ENCODE peak calls at places on chromosome 13, in eight cellular contexts. One of them, this sample, is unnamed.

GRCh38 chr13:97142452-97142851 is 79.7 kb upstream of the MBNL2 start:
- DNase-seq in stimulated activated CD4-positive, alpha-beta T cell treated with anti-CD3 and anti-CD28 coated beads, Interleukin-2, amount 100 ng/mL, for 48 hours: no peak
- DNase-seq in HFFc6: no peak
- DNase-seq in uterus: no peak
- DNase-seq in GM04503: no peak
- DNase-seq in BJ: no peak
- DNase-seq in HuH-7: peak; percentile 12
- DNase-seq in esophagus squamous epithelium: no peak
- DNase-seq in this sample: no peak

GRCh38 chr13:45132384-45133064 is 12.2 kb downstream of the GTF2F2 start:
- DNase-seq in uterus: no peak
- DNase-seq in HuH-7: no peak
- DNase-seq in stimulated activated CD4-positive, alpha-beta T cell treated with anti-CD3 and anti-CD28 coated beads, Interleukin-2, amount 100 ng/mL, for 48 hours: no peak
- DNase-seq in HFFc6: no peak
- DNase-seq in GM04503: no peak
- DNase-seq in BJ: no peak
- DNase-seq in esophagus squamous epithelium: no peak
- DNase-seq in this sample: no peak

GRCh38 chr13:93293716-93294115 is 67.1 kb downstream of the GPC6 start:
- DNase-seq in stimulated activated CD4-positive, alpha-beta T cell treated with anti-CD3 and anti-CD28 coated beads, Interleukin-2, amount 100 ng/mL, for 48 hours: no peak
- DNase-seq in HFFc6: no peak
- DNase-seq in esophagus squamous epithelium: no peak
- DNase-seq in GM04503: no peak
- DNase-seq in HuH-7: no peak
- DNase-seq in uterus: no peak
- DNase-seq in BJ: no peak
- DNase-seq in this sample: no peak

GRCh38 chr13:36950920-36951319 is 30.9 kb upstream of the SMAD9 start:
- DNase-seq in GM04503: no peak
- DNase-seq in stimulated activated CD4-positive, alpha-beta T cell treated with anti-CD3 and anti-CD28 coated beads, Interleukin-2, amount 100 ng/mL, for 48 hours: no peak
- DNase-seq in uterus: no peak
- DNase-seq in esophagus squamous epithelium: no peak
- DNase-seq in HuH-7: no peak
- DNase-seq in BJ: no peak
- DNase-seq in HFFc6: no peak
- DNase-seq in this sample: no peak

GRCh38 chr13:39036212-39036611 is 1.7 kb downstream of the PROSER1 start:
- DNase-seq in HFFc6: no peak
- DNase-seq in esophagus squamous epithelium: no peak
- DNase-seq in BJ: no peak
- DNase-seq in uterus: no peak
- DNase-seq in HuH-7: no peak
- DNase-seq in stimulated activated CD4-positive, alpha-beta T cell treated with anti-CD3 and anti-CD28 coated beads, Interleukin-2, amount 100 ng/mL, for 48 hours: no peak
- DNase-seq in GM04503: no peak
- DNase-seq in this sample: no peak

GRCh38 chr13:33279898-33280549 is 5.5 kb downstream of the STARD13 start:
- DNase-seq in stimulated activated CD4-positive, alpha-beta T cell treated with anti-CD3 and anti-CD28 coated beads, Interleukin-2, amount 100 ng/mL, for 48 hours: no peak
- DNase-seq in esophagus squamous epithelium: no peak
- DNase-seq in BJ: no peak
- DNase-seq in HuH-7: no peak
- DNase-seq in uterus: no peak
- DNase-seq in GM04503: no peak
- DNase-seq in HFFc6: peak; percentile 70
- DNase-seq in this sample: no peak

GRCh38 chr13:101490400-101491015 is 38.0 kb downstream of the ITGBL1 start:
- DNase-seq in esophagus squamous epithelium: no peak
- DNase-seq in BJ: no peak
- DNase-seq in uterus: no peak
- DNase-seq in HuH-7: no peak
- DNase-seq in stimulated activated CD4-positive, alpha-beta T cell treated with anti-CD3 and anti-CD28 coated beads, Interleukin-2, amount 100 ng/mL, for 48 hours: no peak
- DNase-seq in HFFc6: peak; percentile 30
- DNase-seq in GM04503: no peak
- DNase-seq in this sample: no peak

GRCh38 chr13:50699874-50700663 is 143.4 kb downstream of the DLEU7 start:
- DNase-seq in HuH-7: peak; percentile 13
- DNase-seq in GM04503: no peak
- DNase-seq in BJ: no peak
- DNase-seq in uterus: no peak
- DNase-seq in HFFc6: no peak
- DNase-seq in stimulated activated CD4-positive, alpha-beta T cell treated with anti-CD3 and anti-CD28 coated beads, Interleukin-2, amount 100 ng/mL, for 48 hours: no peak
- DNase-seq in esophagus squamous epithelium: no peak
- DNase-seq in this sample: no peak

GRCh38 chr13:113489549-113490495 is 689 bp downstream of the DCUN1D2 start:
- DNase-seq in HuH-7: peak; percentile 49
- DNase-seq in HFFc6: peak; percentile 55
- DNase-seq in BJ: no peak
- DNase-seq in stimulated activated CD4-positive, alpha-beta T cell treated with anti-CD3 and anti-CD28 coated beads, Interleukin-2, amount 100 ng/mL, for 48 hours: peak; percentile 22
- DNase-seq in uterus: peak; percentile 46
- DNase-seq in esophagus squamous epithelium: no peak
- DNase-seq in GM04503: no peak
- DNase-seq in this sample: no peak

GRCh38 chr13:32585625-32586021 is 629 bp upstream of the PDS5B start:
- DNase-seq in GM04503: no peak
- DNase-seq in esophagus squamous epithelium: no peak
- DNase-seq in HuH-7: no peak
- DNase-seq in BJ: no peak
- DNase-seq in HFFc6: no peak
- DNase-seq in uterus: peak; percentile 28
- DNase-seq in stimulated activated CD4-positive, alpha-beta T cell treated with anti-CD3 and anti-CD28 coated beads, Interleukin-2, amount 100 ng/mL, for 48 hours: no peak
- DNase-seq in this sample: no peak

GRCh38 chr13:45367358-45367757 is 26.4 kb upstream of the TPT1 start:
- DNase-seq in uterus: peak; percentile 52
- DNase-seq in HFFc6: peak; percentile 83
- DNase-seq in GM04503: peak; percentile 34
- DNase-seq in esophagus squamous epithelium: peak; percentile 47
- DNase-seq in BJ: peak; percentile 66
- DNase-seq in stimulated activated CD4-positive, alpha-beta T cell treated with anti-CD3 and anti-CD28 coated beads, Interleukin-2, amount 100 ng/mL, for 48 hours: peak; percentile 80
- DNase-seq in HuH-7: no peak
- DNase-seq in this sample: peak; percentile 29

GRCh38 chr13:43567608-43568007 is 219.2 kb downstream of the ENOX1 start:
- DNase-seq in BJ: peak; percentile 36
- DNase-seq in HuH-7: no peak
- DNase-seq in uterus: no peak
- DNase-seq in GM04503: no peak
- DNase-seq in esophagus squamous epithelium: no peak
- DNase-seq in HFFc6: peak; percentile 62
- DNase-seq in stimulated activated CD4-positive, alpha-beta T cell treated with anti-CD3 and anti-CD28 coated beads, Interleukin-2, amount 100 ng/mL, for 48 hours: no peak
- DNase-seq in this sample: no peak

GRCh38 chr13:72556945-72557344 is 170.5 kb downstream of the MZT1 start:
- DNase-seq in GM04503: no peak
- DNase-seq in HFFc6: no peak
- DNase-seq in esophagus squamous epithelium: no peak
- DNase-seq in stimulated activated CD4-positive, alpha-beta T cell treated with anti-CD3 and anti-CD28 coated beads, Interleukin-2, amount 100 ng/mL, for 48 hours: no peak
- DNase-seq in BJ: no peak
- DNase-seq in uterus: no peak
- DNase-seq in HuH-7: no peak
- DNase-seq in this sample: no peak

GRCh38 chr13:61880576-61881283 is 465.1 kb upstream of the PCDH20 start:
- DNase-seq in HFFc6: no peak
- DNase-seq in stimulated activated CD4-positive, alpha-beta T cell treated with anti-CD3 and anti-CD28 coated beads, Interleukin-2, amount 100 ng/mL, for 48 hours: peak; percentile 1
- DNase-seq in HuH-7: peak; percentile 2
- DNase-seq in GM04503: no peak
- DNase-seq in uterus: no peak
- DNase-seq in BJ: no peak
- DNase-seq in esophagus squamous epithelium: no peak
- DNase-seq in this sample: no peak

GRCh38 chr13:98523455-98524102 is 53.3 kb downstream of the STK24 start:
- DNase-seq in BJ: no peak
- DNase-seq in uterus: no peak
- DNase-seq in HFFc6: no peak
- DNase-seq in GM04503: no peak
- DNase-seq in HuH-7: no peak
- DNase-seq in esophagus squamous epithelium: no peak
- DNase-seq in stimulated activated CD4-positive, alpha-beta T cell treated with anti-CD3 and anti-CD28 coated beads, Interleukin-2, amount 100 ng/mL, for 48 hours: no peak
- DNase-seq in this sample: no peak

GRCh38 chr13:46698910-46699460 is 98.0 kb downstream of the ESD start:
- DNase-seq in esophagus squamous epithelium: no peak
- DNase-seq in stimulated activated CD4-positive, alpha-beta T cell treated with anti-CD3 and anti-CD28 coated beads, Interleukin-2, amount 100 ng/mL, for 48 hours: no peak
- DNase-seq in GM04503: no peak
- DNase-seq in BJ: no peak
- DNase-seq in uterus: no peak
- DNase-seq in HuH-7: no peak
- DNase-seq in HFFc6: no peak
- DNase-seq in this sample: no peak

GRCh38 chr13:27170221-27170520 is 1.4 kb downstream of the USP12 start:
- DNase-seq in HFFc6: peak; percentile 68
- DNase-seq in esophagus squamous epithelium: no peak
- DNase-seq in HuH-7: no peak
- DNase-seq in uterus: no peak
- DNase-seq in GM04503: peak; percentile 36
- DNase-seq in stimulated activated CD4-positive, alpha-beta T cell treated with anti-CD3 and anti-CD28 coated beads, Interleukin-2, amount 100 ng/mL, for 48 hours: no peak
- DNase-seq in BJ: no peak
- DNase-seq in this sample: no peak

GRCh38 chr13:33665776-33666175 is 152.2 kb upstream of the RFC3 start:
- DNase-seq in stimulated activated CD4-positive, alpha-beta T cell treated with anti-CD3 and anti-CD28 coated beads, Interleukin-2, amount 100 ng/mL, for 48 hours: no peak
- DNase-seq in uterus: no peak
- DNase-seq in HuH-7: no peak
- DNase-seq in GM04503: no peak
- DNase-seq in HFFc6: no peak
- DNase-seq in BJ: no peak
- DNase-seq in esophagus squamous epithelium: no peak
- DNase-seq in this sample: no peak

GRCh38 chr13:65679240-65679639 is 1550.9 kb downstream of the PCDH9 start:
- DNase-seq in GM04503: no peak
- DNase-seq in uterus: no peak
- DNase-seq in BJ: no peak
- DNase-seq in stimulated activated CD4-positive, alpha-beta T cell treated with anti-CD3 and anti-CD28 coated beads, Interleukin-2, amount 100 ng/mL, for 48 hours: no peak
- DNase-seq in HFFc6: no peak
- DNase-seq in esophagus squamous epithelium: no peak
- DNase-seq in HuH-7: no peak
- DNase-seq in this sample: no peak

GRCh38 chr13:34343413-34343812 is 525.5 kb downstream of the RFC3 start:
- DNase-seq in esophagus squamous epithelium: no peak
- DNase-seq in stimulated activated CD4-positive, alpha-beta T cell treated with anti-CD3 and anti-CD28 coated beads, Interleukin-2, amount 100 ng/mL, for 48 hours: no peak
- DNase-seq in GM04503: no peak
- DNase-seq in BJ: no peak
- DNase-seq in uterus: no peak
- DNase-seq in HuH-7: no peak
- DNase-seq in HFFc6: no peak
- DNase-seq in this sample: no peak

GRCh38 chr13:114118086-114118762 is 14.2 kb downstream of the RASA3 start:
- DNase-seq in HuH-7: peak; percentile 81
- DNase-seq in uterus: no peak
- DNase-seq in HFFc6: peak; percentile 68
- DNase-seq in GM04503: no peak
- DNase-seq in stimulated activated CD4-positive, alpha-beta T cell treated with anti-CD3 and anti-CD28 coated beads, Interleukin-2, amount 100 ng/mL, for 48 hours: no peak
- DNase-seq in BJ: no peak
- DNase-seq in esophagus squamous epithelium: no peak
- DNase-seq in this sample: no peak

GRCh38 chr13:110610955-110611595 is 4.3 kb upstream of the NAXD start:
- DNase-seq in uterus: no peak
- DNase-seq in stimulated activated CD4-positive, alpha-beta T cell treated with anti-CD3 and anti-CD28 coated beads, Interleukin-2, amount 100 ng/mL, for 48 hours: no peak
- DNase-seq in BJ: no peak
- DNase-seq in HuH-7: no peak
- DNase-seq in esophagus squamous epithelium: no peak
- DNase-seq in GM04503: no peak
- DNase-seq in HFFc6: no peak
- DNase-seq in this sample: no peak

GRCh38 chr13:94112227-94112626 is 367.3 kb downstream of the DCT start:
- DNase-seq in BJ: peak; percentile 83
- DNase-seq in HFFc6: peak; percentile 89
- DNase-seq in uterus: no peak
- DNase-seq in stimulated activated CD4-positive, alpha-beta T cell treated with anti-CD3 and anti-CD28 coated beads, Interleukin-2, amount 100 ng/mL, for 48 hours: no peak
- DNase-seq in esophagus squamous epithelium: no peak
- DNase-seq in GM04503: peak; percentile 87
- DNase-seq in HuH-7: no peak
- DNase-seq in this sample: no peak

GRCh38 chr13:57527114-57527770 is 104.3 kb upstream of the PCDH17 start:
- DNase-seq in GM04503: no peak
- DNase-seq in esophagus squamous epithelium: no peak
- DNase-seq in stimulated activated CD4-positive, alpha-beta T cell treated with anti-CD3 and anti-CD28 coated beads, Interleukin-2, amount 100 ng/mL, for 48 hours: no peak
- DNase-seq in HuH-7: no peak
- DNase-seq in BJ: no peak
- DNase-seq in HFFc6: no peak
- DNase-seq in uterus: no peak
- DNase-seq in this sample: no peak

GRCh38 chr13:74077847-74078246 is 56.4 kb downstream of the KLF12 start:
- DNase-seq in HFFc6: no peak
- DNase-seq in stimulated activated CD4-positive, alpha-beta T cell treated with anti-CD3 and anti-CD28 coated beads, Interleukin-2, amount 100 ng/mL, for 48 hours: no peak
- DNase-seq in uterus: no peak
- DNase-seq in esophagus squamous epithelium: no peak
- DNase-seq in HuH-7: no peak
- DNase-seq in BJ: no peak
- DNase-seq in GM04503: no peak
- DNase-seq in this sample: no peak

GRCh38 chr13:41311607-41312500 is 787 bp downstream of the NAA16 start:
- DNase-seq in uterus: peak; percentile 44
- DNase-seq in HFFc6: peak; percentile 23
- DNase-seq in BJ: no peak
- DNase-seq in GM04503: no peak
- DNase-seq in HuH-7: peak; percentile 19
- DNase-seq in esophagus squamous epithelium: no peak
- DNase-seq in stimulated activated CD4-positive, alpha-beta T cell treated with anti-CD3 and anti-CD28 coated beads, Interleukin-2, amount 100 ng/mL, for 48 hours: peak; percentile 37
- DNase-seq in this sample: peak; percentile 8

GRCh38 chr13:72025836-72026235 is 158.8 kb upstream of the DACH1 start:
- DNase-seq in HuH-7: no peak
- DNase-seq in HFFc6: no peak
- DNase-seq in GM04503: no peak
- DNase-seq in esophagus squamous epithelium: no peak
- DNase-seq in BJ: no peak
- DNase-seq in uterus: no peak
- DNase-seq in stimulated activated CD4-positive, alpha-beta T cell treated with anti-CD3 and anti-CD28 coated beads, Interleukin-2, amount 100 ng/mL, for 48 hours: no peak
- DNase-seq in this sample: no peak

GRCh38 chr13:77544365-77544764 is 8.9 kb downstream of the SCEL start:
- DNase-seq in esophagus squamous epithelium: no peak
- DNase-seq in HFFc6: no peak
- DNase-seq in BJ: no peak
- DNase-seq in HuH-7: no peak
- DNase-seq in stimulated activated CD4-positive, alpha-beta T cell treated with anti-CD3 and anti-CD28 coated beads, Interleukin-2, amount 100 ng/mL, for 48 hours: no peak
- DNase-seq in uterus: peak; percentile 42
- DNase-seq in GM04503: no peak
- DNase-seq in this sample: no peak

GRCh38 chr13:40231311-40231710 is 435.1 kb downstream of the FOXO1 start:
- DNase-seq in uterus: peak; percentile 65
- DNase-seq in HFFc6: no peak
- DNase-seq in esophagus squamous epithelium: no peak
- DNase-seq in BJ: no peak
- DNase-seq in HuH-7: no peak
- DNase-seq in GM04503: no peak
- DNase-seq in stimulated activated CD4-positive, alpha-beta T cell treated with anti-CD3 and anti-CD28 coated beads, Interleukin-2, amount 100 ng/mL, for 48 hours: no peak
- DNase-seq in this sample: no peak

GRCh38 chr13:83878691-83879410 is 3.4 kb downstream of the SLITRK1 start:
- DNase-seq in GM04503: no peak
- DNase-seq in HuH-7: no peak
- DNase-seq in HFFc6: no peak
- DNase-seq in esophagus squamous epithelium: no peak
- DNase-seq in uterus: no peak
- DNase-seq in stimulated activated CD4-positive, alpha-beta T cell treated with anti-CD3 and anti-CD28 coated beads, Interleukin-2, amount 100 ng/mL, for 48 hours: no peak
- DNase-seq in BJ: no peak
- DNase-seq in this sample: no peak

GRCh38 chr13:20492641-20493040 is 33.0 kb downstream of the CRYL1 start:
- DNase-seq in GM04503: no peak
- DNase-seq in esophagus squamous epithelium: no peak
- DNase-seq in HuH-7: peak; percentile 64
- DNase-seq in uterus: no peak
- DNase-seq in HFFc6: peak; percentile 31
- DNase-seq in stimulated activated CD4-positive, alpha-beta T cell treated with anti-CD3 and anti-CD28 coated beads, Interleukin-2, amount 100 ng/mL, for 48 hours: peak; percentile 39
- DNase-seq in BJ: no peak
- DNase-seq in this sample: no peak

GRCh38 chr13:111031531-111031961 is 83.6 kb upstream of the ARHGEF7 start:
- DNase-seq in uterus: no peak
- DNase-seq in stimulated activated CD4-positive, alpha-beta T cell treated with anti-CD3 and anti-CD28 coated beads, Interleukin-2, amount 100 ng/mL, for 48 hours: peak; percentile 16
- DNase-seq in BJ: peak; percentile 80
- DNase-seq in HuH-7: no peak
- DNase-seq in esophagus squamous epithelium: no peak
- DNase-seq in GM04503: peak; percentile 80
- DNase-seq in HFFc6: peak; percentile 93
- DNase-seq in this sample: no peak

GRCh38 chr13:108961542-108962125 is 332.2 kb downstream of the MYO16 start:
- DNase-seq in GM04503: no peak
- DNase-seq in esophagus squamous epithelium: no peak
- DNase-seq in BJ: no peak
- DNase-seq in HFFc6: peak; percentile 55
- DNase-seq in stimulated activated CD4-positive, alpha-beta T cell treated with anti-CD3 and anti-CD28 coated beads, Interleukin-2, amount 100 ng/mL, for 48 hours: no peak
- DNase-seq in uterus: no peak
- DNase-seq in HuH-7: peak; percentile 39
- DNase-seq in this sample: no peak

GRCh38 chr13:90884066-90884465 is 463.4 kb upstream of the MIR17HG start:
- DNase-seq in BJ: no peak
- DNase-seq in esophagus squamous epithelium: no peak
- DNase-seq in uterus: no peak
- DNase-seq in GM04503: no peak
- DNase-seq in HFFc6: no peak
- DNase-seq in HuH-7: no peak
- DNase-seq in stimulated activated CD4-positive, alpha-beta T cell treated with anti-CD3 and anti-CD28 coated beads, Interleukin-2, amount 100 ng/mL, for 48 hours: no peak
- DNase-seq in this sample: no peak

This sample was measured in thoracic aorta.